ENCODE peak calls at places on chromosomes 1 and 21, in five cellular contexts. One of them, this sample, is unnamed.

GRCh38 chr1:159953866-159954515 is at the start of gene SLAMF9:
- DNase-seq in IMR-90: peak
- DNase-seq in neuronal stem cell: no peak
- DNase-seq in H9: peak
- DNase-seq in trophoblast cell: peak
- DNase-seq in this sample: peak

GRCh38 chr1:155318082-155318481 is 2.6 kb upstream of the RUSC1 start:
- DNase-seq in IMR-90: no peak
- DNase-seq in neuronal stem cell: no peak
- DNase-seq in H9: no peak
- DNase-seq in trophoblast cell: no peak
- DNase-seq in this sample: no peak

GRCh38 chr1:235835226-235835625 is 31.5 kb downstream of the LYST start:
- DNase-seq in IMR-90: peak
- DNase-seq in neuronal stem cell: no peak
- DNase-seq in H9: no peak
- DNase-seq in trophoblast cell: no peak
- DNase-seq in this sample: no peak

GRCh38 chr1:165411396-165411795 is 33.5 kb downstream of the RXRG start:
- DNase-seq in IMR-90: no peak
- DNase-seq in neuronal stem cell: no peak
- DNase-seq in H9: no peak
- DNase-seq in trophoblast cell: no peak
- DNase-seq in this sample: no peak

GRCh38 chr1:244049142-244049968 is 1.7 kb upstream of the ZBTB18 start:
- DNase-seq in IMR-90: no peak
- DNase-seq in neuronal stem cell: no peak
- DNase-seq in H9: no peak
- DNase-seq in trophoblast cell: peak
- DNase-seq in this sample: peak

GRCh38 chr1:158654570-158654969 is 31.9 kb downstream of the SPTA1 start:
- DNase-seq in IMR-90: no peak
- DNase-seq in neuronal stem cell: no peak
- DNase-seq in H9: no peak
- DNase-seq in trophoblast cell: peak
- DNase-seq in this sample: no peak

GRCh38 chr21:46152939-46153258 is 2.5 kb downstream of the FTCD start:
- DNase-seq in IMR-90: no peak
- DNase-seq in neuronal stem cell: no peak
- DNase-seq in H9: no peak
- DNase-seq in trophoblast cell: no peak
- DNase-seq in this sample: no peak

GRCh38 chr1:114482585-114482984 is 28.4 kb downstream of the TRIM33 start:
- DNase-seq in IMR-90: no peak
- DNase-seq in neuronal stem cell: no peak
- DNase-seq in H9: no peak
- DNase-seq in trophoblast cell: peak
- DNase-seq in this sample: no peak

GRCh38 chr1:151281969-151282882 is at the start of gene ZNF687:
- DNase-seq in IMR-90: peak
- DNase-seq in neuronal stem cell: peak
- DNase-seq in H9: peak
- DNase-seq in trophoblast cell: peak
- DNase-seq in this sample: peak

GRCh38 chr1:236907205-236907604 is 97.0 kb downstream of the MT1HL1 start:
- DNase-seq in IMR-90: no peak
- DNase-seq in neuronal stem cell: no peak
- DNase-seq in H9: no peak
- DNase-seq in trophoblast cell: no peak
- DNase-seq in this sample: no peak

GRCh38 chr1:59434336-59434735 is 137.4 kb downstream of the FGGY start:
- DNase-seq in IMR-90: no peak
- DNase-seq in neuronal stem cell: no peak
- DNase-seq in H9: no peak
- DNase-seq in trophoblast cell: peak
- DNase-seq in this sample: peak
- H3K23ac ChIP-seq in IMR-90: no peak
- H3K23ac ChIP-seq in neuronal stem cell: no peak
- H3K23ac ChIP-seq in H9: no peak
- H3K23ac ChIP-seq in trophoblast cell: no peak
- H3K23ac ChIP-seq in this sample: no peak

GRCh38 chr1:35887508-35887907 is 4.5 kb downstream of the AGO1 start:
- DNase-seq in IMR-90: no peak
- DNase-seq in neuronal stem cell: no peak
- DNase-seq in H9: no peak
- DNase-seq in trophoblast cell: no peak
- DNase-seq in this sample: no peak

GRCh38 chr1:35886606-35887431 is 3.8 kb downstream of the AGO1 start:
- DNase-seq in IMR-90: peak
- DNase-seq in neuronal stem cell: no peak
- DNase-seq in H9: no peak
- DNase-seq in trophoblast cell: no peak
- DNase-seq in this sample: peak

GRCh38 chr1:35884934-35885333 is 1.9 kb downstream of the AGO1 start:
- DNase-seq in IMR-90: no peak
- DNase-seq in neuronal stem cell: no peak
- DNase-seq in H9: no peak
- DNase-seq in trophoblast cell: no peak
- DNase-seq in this sample: peak

GRCh38 chr1:35888255-35888654 is 5.2 kb downstream of the AGO1 start:
- DNase-seq in IMR-90: no peak
- DNase-seq in neuronal stem cell: no peak
- DNase-seq in H9: no peak
- DNase-seq in trophoblast cell: no peak
- DNase-seq in this sample: no peak

GRCh38 chr1:35885961-35886558 is 3.1 kb downstream of the AGO1 start:
- DNase-seq in IMR-90: no peak
- DNase-seq in neuronal stem cell: peak
- DNase-seq in H9: peak
- DNase-seq in trophoblast cell: no peak
- DNase-seq in this sample: peak
- H3K4ac ChIP-seq in IMR-90: no peak
- H3K4ac ChIP-seq in neuronal stem cell: no peak
- H3K4ac ChIP-seq in H9: no peak
- H3K4ac ChIP-seq in trophoblast cell: peak
- H3K4ac ChIP-seq in this sample: no peak

GRCh38 chr1:179773264-179773663 is 30.2 kb downstream of the FAM163A start:
- DNase-seq in IMR-90: no peak
- DNase-seq in neuronal stem cell: no peak
- DNase-seq in H9: no peak
- DNase-seq in trophoblast cell: no peak
- DNase-seq in this sample: no peak

GRCh38 chr1:179774033-179774432 is 30.9 kb downstream of the FAM163A start:
- DNase-seq in IMR-90: no peak
- DNase-seq in neuronal stem cell: no peak
- DNase-seq in H9: no peak
- DNase-seq in trophoblast cell: no peak
- DNase-seq in this sample: no peak

GRCh38 chr1:179770887-179771502 is 27.9 kb downstream of the FAM163A start:
- DNase-seq in IMR-90: no peak
- DNase-seq in neuronal stem cell: no peak
- DNase-seq in H9: no peak
- DNase-seq in trophoblast cell: no peak
- DNase-seq in this sample: no peak

GRCh38 chr1:179775009-179775408 is 31.9 kb downstream of the FAM163A start:
- DNase-seq in IMR-90: no peak
- DNase-seq in neuronal stem cell: no peak
- DNase-seq in H9: no peak
- DNase-seq in trophoblast cell: no peak
- DNase-seq in this sample: no peak

GRCh38 chr1:179771509-179771908 is 28.4 kb downstream of the FAM163A start:
- DNase-seq in IMR-90: no peak
- DNase-seq in neuronal stem cell: no peak
- DNase-seq in H9: no peak
- DNase-seq in trophoblast cell: no peak
- DNase-seq in this sample: no peak
- H3K14ac ChIP-seq in IMR-90: no peak
- H3K14ac ChIP-seq in neuronal stem cell: no peak
- H3K14ac ChIP-seq in H9: no peak
- H3K14ac ChIP-seq in trophoblast cell: no peak
- H3K14ac ChIP-seq in this sample: no peak

GRCh38 chr21:26365849-26366248 is 195.3 kb upstream of the APP start:
- DNase-seq in IMR-90: no peak
- DNase-seq in neuronal stem cell: no peak
- DNase-seq in H9: no peak
- DNase-seq in trophoblast cell: no peak
- DNase-seq in this sample: no peak

GRCh38 chr21:26366781-26367180 is 196.2 kb upstream of the APP start:
- DNase-seq in IMR-90: no peak
- DNase-seq in neuronal stem cell: no peak
- DNase-seq in H9: no peak
- DNase-seq in trophoblast cell: no peak
- DNase-seq in this sample: peak

GRCh38 chr21:26368591-26368990 is 198.0 kb upstream of the APP start:
- DNase-seq in IMR-90: no peak
- DNase-seq in neuronal stem cell: no peak
- DNase-seq in H9: no peak
- DNase-seq in trophoblast cell: no peak
- DNase-seq in this sample: no peak
- H3K23ac ChIP-seq in IMR-90: no peak
- H3K23ac ChIP-seq in neuronal stem cell: no peak
- H3K23ac ChIP-seq in H9: no peak
- H3K23ac ChIP-seq in trophoblast cell: no peak
- H3K23ac ChIP-seq in this sample: no peak

GRCh38 chr21:35058058-35058457 is 9.0 kb upstream of the RUNX1 start:
- DNase-seq in IMR-90: no peak
- DNase-seq in neuronal stem cell: no peak
- DNase-seq in H9: no peak
- DNase-seq in trophoblast cell: no peak
- DNase-seq in this sample: no peak
- H3K4ac ChIP-seq in IMR-90: no peak
- H3K4ac ChIP-seq in neuronal stem cell: no peak
- H3K4ac ChIP-seq in H9: no peak
- H3K4ac ChIP-seq in trophoblast cell: no peak
- H3K4ac ChIP-seq in this sample: no peak

GRCh38 chr1:241306125-241306790 is 50.7 kb downstream of the RGS7 start:
- DNase-seq in IMR-90: no peak
- DNase-seq in neuronal stem cell: no peak
- DNase-seq in H9: no peak
- DNase-seq in trophoblast cell: no peak
- DNase-seq in this sample: no peak

GRCh38 chr1:241316372-241316771 is 40.6 kb downstream of the RGS7 start:
- DNase-seq in IMR-90: no peak
- DNase-seq in neuronal stem cell: no peak
- DNase-seq in H9: no peak
- DNase-seq in trophoblast cell: no peak
- DNase-seq in this sample: no peak

GRCh38 chr1:241311056-241311746 is 45.8 kb downstream of the RGS7 start:
- DNase-seq in IMR-90: peak
- DNase-seq in neuronal stem cell: no peak
- DNase-seq in H9: no peak
- DNase-seq in trophoblast cell: no peak
- DNase-seq in this sample: no peak

DNA sequence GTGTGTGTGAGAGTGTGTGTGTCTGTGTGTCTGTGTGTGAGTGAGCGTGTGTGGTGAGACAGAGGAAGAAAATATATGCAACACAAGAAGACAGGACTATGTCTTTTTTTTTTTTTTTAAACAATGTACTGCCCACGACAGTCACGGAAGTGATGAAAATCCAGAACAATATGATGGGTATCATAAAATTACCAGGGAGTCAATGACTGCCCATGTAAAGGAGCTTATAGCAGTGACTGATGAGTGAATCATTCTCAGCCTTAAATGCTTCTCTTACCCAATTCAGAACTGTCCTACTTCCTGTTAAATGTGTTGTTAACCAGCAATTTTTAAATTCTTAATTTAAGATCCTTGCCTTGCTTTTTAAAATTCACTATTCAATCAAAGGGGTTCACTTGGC is 46.6 kb downstream of the RGS7 start:
- DNase-seq in IMR-90: peak
- DNase-seq in neuronal stem cell: no peak
- DNase-seq in H9: no peak
- DNase-seq in trophoblast cell: no peak
- DNase-seq in this sample: no peak
- H3K14ac ChIP-seq in IMR-90: no peak
- H3K14ac ChIP-seq in neuronal stem cell: no peak
- H3K14ac ChIP-seq in H9: no peak
- H3K14ac ChIP-seq in trophoblast cell: no peak
- H3K14ac ChIP-seq in this sample: no peak

GRCh38 chr1:3611170-3612019 is at the start of gene MEGF6:
- DNase-seq in IMR-90: peak
- DNase-seq in neuronal stem cell: peak
- DNase-seq in H9: peak
- DNase-seq in trophoblast cell: peak
- DNase-seq in this sample: peak
- H3K23ac ChIP-seq in IMR-90: no peak
- H3K23ac ChIP-seq in neuronal stem cell: peak
- H3K23ac ChIP-seq in H9: no peak
- H3K23ac ChIP-seq in trophoblast cell: no peak
- H3K23ac ChIP-seq in this sample: no peak

GRCh38 chr1:27397749-27398148 is 5.3 kb downstream of the GPR3 start:
- DNase-seq in IMR-90: no peak
- DNase-seq in neuronal stem cell: no peak
- DNase-seq in H9: no peak
- DNase-seq in trophoblast cell: no peak
- DNase-seq in this sample: no peak
- H3K4ac ChIP-seq in IMR-90: no peak
- H3K4ac ChIP-seq in neuronal stem cell: no peak
- H3K4ac ChIP-seq in H9: no peak
- H3K4ac ChIP-seq in trophoblast cell: no peak
- H3K4ac ChIP-seq in this sample: no peak

DNA sequence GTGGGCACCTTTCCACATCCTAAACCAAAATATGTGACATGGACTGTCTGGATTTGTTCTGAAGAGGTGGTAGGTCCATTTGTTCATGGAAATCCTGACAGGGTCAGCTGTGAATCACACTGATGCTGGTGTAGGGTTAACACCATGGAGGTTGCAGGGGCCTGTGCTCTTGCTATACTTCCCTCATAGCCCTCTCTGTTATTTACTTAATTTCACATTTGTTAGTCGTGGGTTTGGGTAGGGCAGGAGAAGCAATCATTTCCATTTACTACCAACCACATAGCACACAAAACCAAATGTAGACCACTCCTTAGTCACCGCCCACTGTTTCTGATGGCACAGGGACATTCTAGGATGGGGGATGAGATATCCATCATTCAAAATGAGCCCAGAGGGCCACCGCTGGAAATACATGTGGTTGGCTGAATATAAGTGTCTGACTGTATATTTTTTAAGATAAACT is 61.8 kb upstream of the POU2F1 start:
- DNase-seq in IMR-90: no peak
- DNase-seq in neuronal stem cell: no peak
- DNase-seq in H9: no peak
- DNase-seq in trophoblast cell: no peak
- DNase-seq in this sample: no peak
- H3K14ac ChIP-seq in IMR-90: no peak
- H3K14ac ChIP-seq in neuronal stem cell: no peak
- H3K14ac ChIP-seq in H9: peak
- H3K14ac ChIP-seq in trophoblast cell: no peak
- H3K14ac ChIP-seq in this sample: no peak